ENCODE peak calls at places on chromosomes 7 and 10, in nine cellular contexts. U is Jurkat, Clone E6-1; P is stimulated activated CD4-positive, alpha-beta T cell treated with anti-CD3 and anti-CD28 coated beads, Interleukin-2, amount 100 ng/mL, for 4 hours; E is NCI-H2081; B is mesothelial cell of epicardium; C is bronchial epithelial cell; A is stomach; Y is A549; L is T47D. R is an unnamed sample.

GRCh38 chr10:71272122-71272771 is 46.8 kb upstream of the SLC29A3 start:
- DNase-seq in U (no peak), P (no peak), E (no peak), B (no peak), C (peak), A (no peak), Y (no peak), L (no peak), R (no peak)

GRCh38 chr7:127726481-127726880 is 74.5 kb downstream of the SND1 start:
- DNase-seq in U (no peak), P (no peak), E (no peak), B (no peak), C (no peak), A (no peak), Y (no peak), L (no peak), R (no peak)

GRCh38 chr7:130363156-130363847 is 17.0 kb upstream of the CPA1 start:
- DNase-seq in U (no peak), P (no peak), E (no peak), B (no peak), C (peak), A (no peak), Y (peak), L (peak), R (peak)

GRCh38 chr7:132705146-132705545 is 128.9 kb upstream of the PLXNA4 start:
- DNase-seq in U (peak), P (no peak), E (no peak), B (no peak), C (no peak), A (no peak), Y (no peak), L (no peak), R (no peak)

GRCh38 chr7:34281260-34281659 is 375.9 kb downstream of the BMPER start:
- DNase-seq in U (no peak), P (no peak), E (peak), B (no peak), C (peak), A (no peak), Y (no peak), L (peak), R (no peak)

GRCh38 chr10:77862595-77862994 is 64.0 kb downstream of the DLG5 start:
- DNase-seq in U (no peak), P (no peak), E (no peak), B (no peak), C (no peak), A (no peak), Y (no peak), L (no peak), R (no peak)

GRCh38 chr10:129496995-129497394 is 30.0 kb downstream of the MGMT start:
- DNase-seq in U (no peak), P (no peak), E (no peak), B (no peak), C (no peak), A (no peak), Y (no peak), L (no peak), R (no peak)

GRCh38 chr10:124566981-124567835 is 105.6 kb downstream of the LHPP start:
- DNase-seq in U (no peak), P (no peak), E (no peak), B (no peak), C (no peak), A (no peak), Y (no peak), L (no peak), R (peak)

GRCh38 chr7:118000480-118001202 is 127.4 kb upstream of the CTTNBP2 start:
- DNase-seq in U (no peak), P (no peak), E (no peak), B (no peak), C (no peak), A (no peak), Y (no peak), L (no peak), R (no peak)

GRCh38 chr10:15325243-15326002 is 45.7 kb downstream of the FAM171A1 start:
- DNase-seq in U (no peak), P (no peak), E (no peak), B (no peak), C (peak), A (no peak), Y (peak), L (peak), R (no peak)